ENCODE peak calls at places on chromosomes 11 and 22, in five cellular contexts. P, A, V, W and X are unnamed samples.

GRCh38 chr11:19511413-19512183 is 201.0 kb upstream of the NAV2 start:
- DNase-seq in V (no peak), W (peak), A (peak), P (no peak), X (peak)

GRCh38 chr22:33421859-33422258 is 363.7 kb upstream of the SYN3 start:
- DNase-seq in W (no peak), V (no peak), P (no peak), A (no peak), X (no peak)

GRCh38 chr11:69213964-69214363 is 58.2 kb downstream of the SMIM38 start:
- DNase-seq in W (peak), P (no peak), V (no peak), A (peak), X (no peak)

GRCh38 chr11:47289856-47290255 is 19.9 kb downstream of the MADD start:
- DNase-seq in A (no peak), V (no peak), P (no peak), W (no peak), X (no peak)

GRCh38 chr11:128843198-128843766 is 23.8 kb downstream of the KCNJ1 start:
- DNase-seq in P (no peak), A (no peak), V (no peak), W (no peak), X (no peak)

GRCh38 chr11:61369372-61370348 is 7.5 kb downstream of the TMEM138 start:
- DNase-seq in W (no peak), P (no peak), V (no peak), A (peak), X (no peak)

GRCh38 chr11:64324692-64325469 is 7.0 kb downstream of the PRDX5 start:
- DNase-seq in P (no peak), W (no peak), A (no peak), V (no peak), X (no peak)

GRCh38 chr22:33605686-33606085 is 314.6 kb downstream of the LARGE1 start:
- DNase-seq in P (peak), A (peak), V (no peak), W (no peak), X (no peak)

GRCh38 chr11:94694309-94695060 is 73.7 kb upstream of the AMOTL1 start:
- DNase-seq in W (no peak), P (no peak), A (no peak), V (no peak), X (no peak)

GRCh38 chr11:131522851-131523250 is 152.4 kb downstream of the NTM start:
- DNase-seq in P (no peak), W (no peak), V (no peak), A (no peak), X (no peak)

GRCh38 chr11:117614695-117615094 is 182.3 kb downstream of the DSCAML1 start:
- DNase-seq in A (no peak), V (no peak), P (peak), W (no peak), X (no peak)

GRCh38 chr11:705646-706438 is at the start of gene EPS8L2:
- DNase-seq in W (no peak), P (peak), A (peak), V (no peak), X (peak)

GRCh38 chr11:27722117-27722844 is 22.0 kb upstream of the BDNF start:
- DNase-seq in P (peak), W (no peak), A (no peak), V (no peak), X (no peak)

GRCh38 chr11:399731-400211 is 5.8 kb downstream of the PKP3 start:
- DNase-seq in A (no peak), V (no peak), W (no peak), P (no peak), X (no peak)

GRCh38 chr11:122214080-122214479 is 98.1 kb upstream of the BLID start:
- DNase-seq in A (no peak), P (no peak), V (no peak), W (no peak), X (no peak)

GRCh38 chr11:128568166-128568778 is 19.1 kb downstream of the ETS1 start:
- DNase-seq in A (no peak), W (no peak), P (no peak), V (no peak), X (no peak)

GRCh38 chr22:42836026-42836425 is 21.0 kb downstream of the ARFGAP3 start:
- DNase-seq in A (peak), P (no peak), V (no peak), W (no peak), X (no peak)

GRCh38 chr11:70435361-70435760 is 37.0 kb downstream of the CTTN start:
- DNase-seq in P (no peak), W (no peak), V (no peak), A (no peak), X (no peak)

GRCh38 chr22:30607939-30608338 is 965 bp downstream of the TCN2 start:
- DNase-seq in W (no peak), P (no peak), A (no peak), V (no peak), X (no peak)

GRCh38 chr11:116132273-116132978 is 628.2 kb upstream of the CADM1 start:
- DNase-seq in P (no peak), A (no peak), V (no peak), W (peak), X (no peak)

GRCh38 chr11:123587559-123587958 is 66.9 kb downstream of the SCN3B start:
- DNase-seq in P (no peak), A (no peak), V (no peak), W (no peak), X (no peak)

GRCh38 chr22:38196791-38197429 is 4.9 kb upstream of the MAFF start:
- DNase-seq in A (no peak), W (no peak), V (no peak), P (no peak), X (no peak)

GRCh38 chr11:78786086-78786485 is 211.4 kb upstream of the NARS2 start:
- DNase-seq in V (no peak), P (no peak), W (no peak), A (no peak), X (no peak)

GRCh38 chr11:2342981-2343380 is 34.1 kb upstream of the CD81 start:
- DNase-seq in W (no peak), A (no peak), V (no peak), P (no peak), X (no peak)

GRCh38 chr11:116215471-116216113 is 557.2 kb downstream of the BUD13 start:
- DNase-seq in W (no peak), P (peak), V (no peak), A (peak), X (no peak)

GRCh38 chr11:70117567-70118194 is 39.6 kb downstream of the ANO1 start:
- DNase-seq in V (no peak), P (no peak), A (no peak), W (no peak), X (no peak)

GRCh38 chr11:94196363-94196762 is 67.7 kb downstream of the PANX1 start:
- DNase-seq in A (peak), V (no peak), P (no peak), W (no peak), X (no peak)

GRCh38 chr11:125451400-125452124 is 44.5 kb downstream of the FEZ1 start:
- DNase-seq in W (peak), P (peak), A (peak), V (no peak), X (no peak)

GRCh38 chr22:31083923-31084810 is 3.0 kb downstream of the SMTN start:
- DNase-seq in V (no peak), P (no peak), W (peak), A (no peak), X (no peak)

GRCh38 chr11:114916406-114916805 is 238.1 kb downstream of the NXPE2 start:
- DNase-seq in W (no peak), V (no peak), A (no peak), P (no peak), X (no peak)

GRCh38 chr11:92728628-92729027 is 240.8 kb upstream of the MTNR1B start:
- DNase-seq in W (no peak), V (no peak), P (no peak), A (no peak), X (no peak)

GRCh38 chr11:111302298-111302697 is 4.0 kb downstream of the POU2AF3 start:
- DNase-seq in V (no peak), A (no peak), W (no peak), P (no peak), X (peak)

GRCh38 chr11:111301840-111302113 is 3.4 kb downstream of the POU2AF3 start:
- DNase-seq in W (no peak), P (no peak), V (no peak), A (no peak), X (no peak)

GRCh38 chr11:111305403-111305802 is 7.1 kb downstream of the POU2AF3 start:
- DNase-seq in P (no peak), A (no peak), V (no peak), W (no peak), X (no peak)

GRCh38 chr11:111301004-111301839 is 2.9 kb downstream of the POU2AF3 start:
- DNase-seq in W (no peak), P (no peak), A (peak), V (no peak), X (no peak)

GRCh38 chr11:111303476-111303875 is 5.1 kb downstream of the POU2AF3 start:
- DNase-seq in P (no peak), W (no peak), V (no peak), A (peak), X (peak)
- H3K4me3 ChIP-seq in P (no peak), W (no peak), V (no peak), A (no peak), X (peak)

GRCh38 chr11:32427935-32428664 is 7.2 kb downstream of the WT1 start:
- DNase-seq in V (no peak), A (no peak), W (no peak), P (peak), X (no peak)

GRCh38 chr11:32430586-32431357 is 4.6 kb downstream of the WT1 start:
- DNase-seq in V (no peak), W (no peak), P (peak), A (no peak), X (no peak)

GRCh38 chr11:32427616-32427934 is 7.8 kb downstream of the WT1 start:
- DNase-seq in A (no peak), V (no peak), W (no peak), P (no peak), X (no peak)

GRCh38 chr11:32428665-32429293 is 6.6 kb downstream of the WT1 start:
- DNase-seq in A (no peak), W (no peak), P (peak), V (no peak), X (no peak)

GRCh38 chr11:32429477-32429876 is 5.9 kb downstream of the WT1 start:
- DNase-seq in A (no peak), P (peak), W (no peak), V (no peak), X (no peak)
- H3K4me3 ChIP-seq in A (no peak), P (no peak), W (no peak), V (no peak), X (no peak)

GRCh38 chr22:19666663-19667593 is 47.4 kb upstream of the SEPTIN5 start:
- DNase-seq in V (no peak), W (no peak), A (no peak), P (no peak), X (no peak)
- H3K4me3 ChIP-seq in V (no peak), W (peak), A (no peak), P (no peak), X (no peak)

GRCh38 chr22:45938913-45939312 is 38.0 kb downstream of the WNT7B start:
- DNase-seq in P (no peak), V (no peak), A (no peak), W (no peak), X (no peak)

GRCh38 chr22:45934168-45934564 is 42.8 kb downstream of the WNT7B start:
- DNase-seq in P (no peak), A (no peak), V (no peak), W (no peak), X (no peak)

GRCh38 chr22:45935573-45935972 is 41.4 kb downstream of the WNT7B start:
- DNase-seq in W (no peak), A (no peak), P (no peak), V (no peak), X (no peak)

GRCh38 chr22:45934659-45935341 is 42.2 kb downstream of the WNT7B start:
- DNase-seq in V (peak), A (no peak), W (no peak), P (no peak), X (no peak)

GRCh38 chr22:45937960-45938359 is 39.0 kb downstream of the WNT7B start:
- DNase-seq in P (no peak), V (no peak), A (no peak), W (no peak), X (no peak)
- H3K4me3 ChIP-seq in P (no peak), V (no peak), A (no peak), W (no peak), X (no peak)

DNA sequence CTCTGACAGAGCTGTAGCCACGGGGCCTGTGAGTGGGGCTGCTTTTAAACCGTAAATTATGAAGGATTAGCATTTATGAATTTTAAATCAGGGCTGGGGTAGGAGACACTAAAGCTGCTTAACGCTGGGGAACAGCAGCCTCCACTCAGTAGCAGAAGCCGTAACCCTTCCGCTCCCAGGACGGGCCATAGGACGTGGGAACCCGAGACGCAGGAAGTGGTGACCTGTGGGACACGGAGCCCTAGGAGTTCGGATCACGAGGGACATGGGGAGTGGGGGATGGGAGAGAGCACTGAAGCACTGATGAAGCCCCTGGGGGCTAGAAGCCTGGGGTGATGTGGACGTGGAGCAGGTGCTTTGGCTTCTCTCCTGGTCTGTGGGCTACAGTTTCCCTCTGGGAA is 66.3 kb upstream of the LMO1 start:
- DNase-seq in P (peak), W (no peak), V (no peak), A (no peak), X (no peak)
- H3K4me3 ChIP-seq in P (no peak), W (no peak), V (no peak), A (no peak), X (no peak)

GRCh38 chr11:72589802-72590761 is 84.1 kb downstream of the PDE2A start:
- DNase-seq in P (peak), V (no peak), W (no peak), A (no peak), X (no peak)
- H3K4me3 ChIP-seq in P (peak), V (no peak), W (peak), A (no peak), X (peak)

GRCh38 chr11:74948546-74948897 is 369 bp downstream of the XRRA1 start:
- DNase-seq in V (no peak), A (no peak), P (no peak), W (no peak), X (no peak)

GRCh38 chr11:74951241-74951640 is 2.2 kb downstream of the SPCS2 start:
- DNase-seq in P (no peak), V (no peak), W (no peak), A (no peak), X (no peak)

GRCh38 chr11:74948898-74949747 is at the start of the genes SPCS2 and XRRA1:
- DNase-seq in W (peak), P (peak), V (peak), A (peak), X (peak)

GRCh38 chr11:74950374-74950969 is 1.4 kb downstream of the SPCS2 start:
- DNase-seq in W (no peak), P (no peak), V (no peak), A (no peak), X (no peak)

DNA sequence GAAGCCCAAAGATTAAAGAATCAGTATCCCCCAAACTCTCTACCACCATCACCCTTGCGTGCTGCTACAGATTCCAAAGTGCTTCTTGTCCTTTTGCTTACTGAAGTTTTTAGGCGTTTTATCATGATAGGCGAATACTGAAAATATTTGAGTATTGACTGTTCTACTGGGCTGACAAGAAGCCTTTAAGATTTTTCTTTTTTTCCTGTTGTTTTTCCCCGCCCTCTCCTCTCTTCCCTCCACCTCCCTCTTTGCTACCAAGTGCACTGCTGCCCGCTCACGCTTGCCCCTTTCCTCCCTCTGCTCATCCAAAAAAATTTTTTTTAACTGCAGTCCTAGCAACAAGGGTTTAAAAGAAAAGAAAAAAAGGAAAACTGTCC is 672 bp downstream of the SPCS2 start:
- DNase-seq in P (no peak), V (no peak), W (no peak), A (no peak), X (no peak)
- H3K4me3 ChIP-seq in P (peak), V (peak), W (peak), A (peak), X (peak)

DNA sequence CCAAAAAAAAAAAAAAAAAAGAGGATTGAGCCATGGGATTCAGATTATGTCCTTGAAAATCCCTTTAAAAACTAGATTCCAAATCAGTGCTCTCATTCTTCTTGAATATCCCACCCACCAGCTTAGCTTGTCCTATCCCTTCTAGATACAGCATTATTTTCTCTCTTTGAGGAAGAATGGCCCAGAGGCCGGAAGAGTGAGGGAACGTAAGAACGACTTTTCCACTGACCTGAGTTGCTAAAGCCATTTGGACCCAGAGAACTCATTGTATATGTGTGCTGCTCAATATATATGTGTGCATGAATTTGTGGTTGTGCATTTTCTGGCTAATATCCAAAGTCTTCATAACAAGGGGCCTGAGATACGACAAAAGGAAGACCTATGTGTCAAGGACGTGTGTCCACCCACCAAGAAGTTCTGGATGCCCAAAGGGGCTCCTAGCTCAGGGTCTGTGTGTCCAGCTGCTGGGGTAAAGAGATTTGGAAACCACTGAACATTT is 35.0 kb upstream of the CREB3L1 start:
- DNase-seq in W (no peak), A (no peak), P (no peak), V (no peak), X (no peak)
- H3K4me3 ChIP-seq in W (peak), A (peak), P (peak), V (peak), X (peak)

DNA sequence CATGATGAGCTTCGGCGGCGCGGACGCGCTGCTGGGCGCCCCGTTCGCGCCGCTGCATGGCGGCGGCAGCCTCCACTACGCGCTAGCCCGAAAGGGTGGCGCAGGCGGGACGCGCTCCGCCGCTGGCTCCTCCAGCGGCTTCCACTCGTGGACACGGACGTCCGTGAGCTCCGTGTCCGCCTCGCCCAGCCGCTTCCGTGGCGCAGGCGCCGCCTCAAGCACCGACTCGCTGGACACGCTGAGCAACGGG is 169 bp downstream of the NEFH start:
- DNase-seq in A (no peak), V (no peak), W (no peak), P (no peak), X (no peak)
- H3K4me3 ChIP-seq in A (no peak), V (peak), W (peak), P (peak), X (peak)